ENCODE peak calls at places on chromosomes 16 and 17, in four cellular contexts. C, B, H and J are unnamed samples.

GRCh38 chr17:34615326-34615725 is 35.9 kb downstream of the TMEM132E start:
- DNase-seq in C (no peak), B (no peak), H (no peak), J (no peak)

GRCh38 chr17:68868708-68869107 is 86.5 kb downstream of the ABCA8 start:
- DNase-seq in C (peak; percentile 33), B (no peak), H (no peak), J (no peak)

GRCh38 chr17:75105269-75106080 is 4.3 kb upstream of the ARMC7 start:
- DNase-seq in C (peak; percentile 51), B (peak; percentile 74), H (peak; percentile 38), J (peak; percentile 63)

GRCh38 chr16:1331712-1332617 is 1.5 kb upstream of the BAIAP3 start:
- DNase-seq in C (peak; percentile 32), B (peak; percentile 43), H (no peak), J (peak; percentile 63)

GRCh38 chr17:43118679-43119615 is 6.2 kb downstream of the BRCA1 start:
- DNase-seq in C (no peak), B (no peak), H (no peak), J (no peak)

GRCh38 chr16:65937455-65937854 is 429.0 kb upstream of the CDH5 start:
- DNase-seq in C (no peak), B (no peak), H (no peak), J (no peak)

GRCh38 chr17:47789611-47790520 is 31.7 kb downstream of the OSBPL7 start:
- DNase-seq in C (peak; percentile 78), B (peak; percentile 87), H (peak; percentile 68), J (peak; percentile 78)

GRCh38 chr16:47976609-47977180 is 179.1 kb downstream of the ABCC12 start:
- DNase-seq in C (no peak), B (no peak), H (no peak), J (no peak)

GRCh38 chr17:285751-286422 is 66.7 kb downstream of the RPH3AL start:
- DNase-seq in C (no peak), B (no peak), H (no peak), J (no peak)

GRCh38 chr17:58513391-58513912 is 986 bp downstream of the MTMR4 start:
- DNase-seq in C (no peak), B (no peak), H (no peak), J (no peak)

GRCh38 chr16:84286568-84287220 is 8.0 kb upstream of the WFDC1 start:
- DNase-seq in C (peak; percentile 83), B (no peak), H (no peak), J (peak; percentile 37)

GRCh38 chr16:57735755-57736418 is at the start of gene KATNB1:
- DNase-seq in C (peak; percentile 41), B (no peak), H (no peak), J (no peak)

GRCh38 chr17:67717192-67717623 is 528 bp upstream of the NOL11 start:
- DNase-seq in C (no peak), B (no peak), H (no peak), J (no peak)

GRCh38 chr17:39752241-39752831 is 14.6 kb downstream of the GRB7 start:
- DNase-seq in C (no peak), B (no peak), H (no peak), J (no peak)

GRCh38 chr16:66927012-66927436 is 1.7 kb upstream of the RRAD start:
- DNase-seq in C (peak; percentile 65), B (peak; percentile 86), H (no peak), J (peak; percentile 94)

GRCh38 chr17:42617956-42618431 is 8.5 kb downstream of the TUBG1 start:
- DNase-seq in C (no peak), B (no peak), H (no peak), J (no peak)

GRCh38 chr17:79005063-79005861 is 4.3 kb downstream of the CANT1 start:
- DNase-seq in C (no peak), B (no peak), H (no peak), J (no peak)

GRCh38 chr17:75869282-75870141 is 8.9 kb downstream of the TRIM47 start:
- DNase-seq in C (peak; percentile 57), B (peak; percentile 68), H (no peak), J (peak; percentile 84)

GRCh38 chr17:36524428-36524876 is 10.2 kb downstream of the MYO19 start:
- DNase-seq in C (no peak), B (no peak), H (no peak), J (peak; percentile 37)